ENCODE peak calls at places on chromosomes 3 and 15, in seven cellular contexts. J is tibial nerve, I is heart left ventricle, Y is adrenal gland, A is stomach, H is ovary, V is upper lobe of right lung. L is an unnamed sample.

GRCh38 chr15:41847981-41848380 is 9.3 kb downstream of the PLA2G4B start:
- DNase-seq in J (no peak), Y (no peak), H (no peak), V (no peak), I (no peak), A (no peak), L (no peak)

GRCh38 chr3:58288011-58288728 is 17.9 kb upstream of the RPP14 start:
- DNase-seq in H (peak; percentile 58), V (no peak), J (no peak), I (no peak), Y (no peak), A (no peak), L (no peak)

GRCh38 chr15:25844981-25845680 is 18.0 kb downstream of the ATP10A start:
- DNase-seq in Y (no peak), A (no peak), H (no peak), J (no peak), I (no peak), V (no peak), L (no peak)

GRCh38 chr3:190252080-190252479 is 70.2 kb downstream of the CLDN1 start:
- DNase-seq in I (no peak), V (no peak), H (no peak), Y (no peak), A (no peak), J (peak; percentile 34), L (no peak)

GRCh38 chr3:12758025-12758830 is 831 bp downstream of the TMEM40 start:
- DNase-seq in V (no peak), J (peak; percentile 27), H (peak; percentile 53), A (peak; percentile 29), I (peak; percentile 55), Y (peak; percentile 43), L (peak; percentile 10)

GRCh38 chr3:14522129-14522691 is 17.9 kb downstream of the GRIP2 start:
- DNase-seq in A (no peak), J (no peak), I (peak; percentile 84), Y (no peak), H (peak; percentile 20), V (peak; percentile 55), L (no peak)

GRCh38 chr15:71194286-71194685 is 79.0 kb downstream of the THSD4 start:
- DNase-seq in Y (no peak), A (no peak), I (no peak), J (no peak), V (no peak), H (no peak), L (no peak)

GRCh38 chr3:188294823-188295487 is 141.0 kb downstream of the LPP start:
- DNase-seq in V (no peak), J (no peak), A (peak; percentile 34), H (no peak), I (peak; percentile 52), Y (peak; percentile 42), L (no peak)

GRCh38 chr15:81968691-81969090 is 77.1 kb downstream of the MEX3B start:
- DNase-seq in V (no peak), Y (no peak), A (no peak), J (no peak), I (no peak), H (no peak), L (no peak)

GRCh38 chr3:190362258-190362657 is 25.7 kb upstream of the CLDN16 start:
- DNase-seq in I (no peak), J (no peak), V (no peak), H (no peak), A (no peak), Y (no peak), L (no peak)

GRCh38 chr3:15220661-15221060 is 14.6 kb downstream of the CAPN7 start:
- DNase-seq in Y (no peak), V (no peak), J (no peak), H (no peak), I (no peak), A (no peak), L (no peak)

GRCh38 chr15:99248000-99248727 is 1.2 kb downstream of the TTC23 start:
- DNase-seq in A (no peak), Y (no peak), J (no peak), V (no peak), H (no peak), I (no peak), L (no peak)

GRCh38 chr3:64150527-64151238 is 74.6 kb downstream of the PRICKLE2 start:
- DNase-seq in V (peak; percentile 81), J (no peak), A (peak; percentile 84), I (peak; percentile 81), H (peak; percentile 38), Y (no peak), L (peak; percentile 83)

GRCh38 chr3:128965818-128966217 is 28.1 kb downstream of the CFAP92 start:
- DNase-seq in Y (no peak), I (no peak), A (no peak), H (no peak), J (no peak), V (no peak), L (no peak)

GRCh38 chr3:17320266-17320665 is 422.2 kb downstream of the TBC1D5 start:
- DNase-seq in I (no peak), J (no peak), A (no peak), V (no peak), H (no peak), Y (no peak), L (no peak)

GRCh38 chr15:64883097-64883581 is 28.6 kb upstream of the ANKDD1A start:
- DNase-seq in A (no peak), Y (no peak), J (no peak), V (no peak), H (no peak), I (no peak), L (peak; percentile 1)

GRCh38 chr3:170196833-170197232 is 15.3 kb upstream of the PHC3 start:
- DNase-seq in Y (no peak), H (no peak), I (no peak), J (no peak), A (no peak), V (no peak), L (no peak)

GRCh38 chr3:52779411-52780297 is 2.3 kb downstream of the ITIH1 start:
- DNase-seq in H (no peak), A (peak; percentile 18), I (no peak), Y (no peak), V (peak; percentile 45), J (no peak), L (no peak)

GRCh38 chr3:122577409-122578028 is at the start of gene PARP15:
- DNase-seq in Y (no peak), J (no peak), A (no peak), I (no peak), H (no peak), V (peak; percentile 71), L (peak; percentile 36)

GRCh38 chr3:193593666-193594025 is 638 bp downstream of the OPA1 start:
- DNase-seq in H (no peak), I (no peak), Y (no peak), J (no peak), A (no peak), V (no peak), L (no peak)

GRCh38 chr15:68372291-68372811 is 59.6 kb downstream of the ITGA11 start:
- DNase-seq in V (no peak), Y (peak; percentile 16), J (no peak), H (no peak), A (no peak), I (peak; percentile 53), L (no peak)

GRCh38 chr3:45176912-45177311 is 30.7 kb upstream of the CDCP1 start:
- DNase-seq in V (no peak), A (no peak), Y (no peak), H (no peak), J (no peak), I (no peak), L (no peak)

GRCh38 chr15:67225336-67225735 is 29.1 kb downstream of the AAGAB start:
- DNase-seq in H (no peak), J (no peak), Y (no peak), A (no peak), I (no peak), V (no peak), L (no peak)

GRCh38 chr15:99249270-99249817 is at the start of gene TTC23:
- DNase-seq in H (no peak), V (no peak), J (peak; percentile 50), Y (peak; percentile 46), A (no peak), I (no peak), L (no peak)

GRCh38 chr3:119323401-119324107 is 29.4 kb downstream of the ARHGAP31 start:
- DNase-seq in I (no peak), J (no peak), V (no peak), A (no peak), Y (no peak), H (no peak), L (peak; percentile 60)

GRCh38 chr3:39401983-39402382 is 4.5 kb upstream of the RPSA start:
- DNase-seq in Y (peak; percentile 55), I (no peak), V (no peak), J (no peak), A (no peak), H (no peak), L (no peak)

GRCh38 chr3:39398700-39399099 is 7.8 kb upstream of the RPSA start:
- DNase-seq in A (no peak), I (no peak), H (no peak), J (no peak), V (no peak), Y (no peak), L (no peak)

GRCh38 chr3:39396690-39397089 is 9.8 kb upstream of the RPSA start:
- DNase-seq in V (no peak), Y (no peak), J (no peak), H (no peak), I (no peak), A (no peak), L (no peak)
- H3K36me3 ChIP-seq in V (peaks cover 62% of the 10 kb centered on the region), Y (no peaks in the 10 kb centered on the region), J (no peaks in the 10 kb centered on the region), H (no peaks in the 10 kb centered on the region), I (peaks cover 74% of the 10 kb centered on the region), A (peaks cover 95% of the 10 kb centered on the region), L (peaks cover 5% of the 10 kb centered on the region)

GRCh38 chr15:52008698-52009434 is 10.2 kb upstream of the MAPK6 start:
- DNase-seq in A (no peak), H (no peak), J (no peak), I (no peak), Y (no peak), V (no peak), L (no peak)
- TF ChIP-seq CTCF in A (no peak), H (no peak), J (no peak), I (no peak), Y (no peak), V (no peak), L (no peak)

GRCh38 chr15:86494475-86494874 is 414.8 kb downstream of the AGBL1 start:
- DNase-seq in Y (no peak), H (no peak), A (no peak), I (no peak), V (no peak), J (no peak), L (no peak)

GRCh38 chr15:86493884-86494283 is 414.2 kb downstream of the AGBL1 start:
- DNase-seq in A (no peak), V (no peak), Y (no peak), J (no peak), H (no peak), I (no peak), L (no peak)

GRCh38 chr15:86491118-86491517 is 411.4 kb downstream of the AGBL1 start:
- DNase-seq in Y (no peak), A (no peak), I (no peak), H (no peak), V (no peak), J (no peak), L (no peak)

GRCh38 chr15:86489992-86490391 is 410.3 kb downstream of the AGBL1 start:
- DNase-seq in V (no peak), Y (no peak), A (no peak), H (no peak), I (no peak), J (no peak), L (no peak)
- H3K9me3 ChIP-seq in V (no peaks in the 10 kb centered on the region), Y (no peaks in the 10 kb centered on the region), A (no peaks in the 10 kb centered on the region), H (no peaks in the 10 kb centered on the region), I (no peaks in the 10 kb centered on the region), J (no peaks in the 10 kb centered on the region), L (no peaks in the 10 kb centered on the region)

GRCh38 chr3:172239218-172239738 is 199.9 kb downstream of the FNDC3B start:
- DNase-seq in H (no peak), I (no peak), V (no peak), Y (no peak), A (no peak), J (no peak), L (no peak)
- H3K36me3 ChIP-seq in H (no peaks in the 10 kb centered on the region), I (peaks cover 5% of the 10 kb centered on the region), V (no peaks in the 10 kb centered on the region), Y (no peaks in the 10 kb centered on the region), A (peaks cover 22% of the 10 kb centered on the region), J (no peaks in the 10 kb centered on the region), L (no peaks in the 10 kb centered on the region)

L was measured in mucosa of descending colon.